ENCODE peak calls at places on chromosomes 13 and 19, in seven cellular contexts. Z, Q, G, V, W, S and H are unnamed samples.

GRCh38 chr13:25752957-25753540 is 298.8 kb downstream of the SHISA2 start:
- DNase-seq in Z (peak; percentile 38), Q (peak; percentile 8), G (peak; percentile 23), V (no peak), W (no peak), S (no peak), H (no peak)

GRCh38 chr13:32309812-32310706 is 5.1 kb downstream of the ZAR1L start:
- DNase-seq in Z (no peak), Q (no peak), G (no peak), V (no peak), W (peak; percentile 63), S (no peak), H (no peak)

GRCh38 chr19:34178276-34178614 is 5.9 kb downstream of the LSM14A start:
- DNase-seq in Z (no peak), Q (no peak), G (no peak), V (no peak), W (no peak), S (no peak), H (no peak)

GRCh38 chr19:40719414-40719894 is 2.5 kb downstream of the ITPKC start:
- DNase-seq in Z (no peak), Q (no peak), G (no peak), V (no peak), W (no peak), S (no peak), H (no peak)

GRCh38 chr13:44746690-44747089 is 170.6 kb upstream of the TSC22D1 start:
- DNase-seq in Z (no peak), Q (no peak), G (no peak), V (no peak), W (no peak), S (no peak), H (no peak)

GRCh38 chr13:98556968-98557591 is 19.8 kb downstream of the STK24 start:
- DNase-seq in Z (no peak), Q (no peak), G (no peak), V (peak; percentile 31), W (no peak), S (no peak), H (peak; percentile 79)

GRCh38 chr13:31101511-31102170 is 60.1 kb downstream of the HSPH1 start:
- DNase-seq in Z (no peak), Q (no peak), G (no peak), V (no peak), W (no peak), S (no peak), H (no peak)

GRCh38 chr13:45468676-45469075 is 3.9 kb downstream of the COG3 start:
- DNase-seq in Z (no peak), Q (no peak), G (no peak), V (no peak), W (no peak), S (no peak), H (no peak)

GRCh38 chr19:19061491-19061890 is 2.3 kb upstream of the SLC25A42 start:
- DNase-seq in Z (no peak), Q (no peak), G (no peak), V (no peak), W (peak; percentile 5), S (no peak), H (no peak)

GRCh38 chr13:100269837-100270236 is 180.9 kb downstream of the PCCA start:
- DNase-seq in Z (no peak), Q (no peak), G (no peak), V (no peak), W (peak; percentile 87), S (no peak), H (no peak)

GRCh38 chr13:93496985-93497673 is 270.5 kb downstream of the GPC6 start:
- DNase-seq in Z (no peak), Q (no peak), G (no peak), V (no peak), W (no peak), S (no peak), H (no peak)

GRCh38 chr19:51479531-51480331 is 1.4 kb downstream of the CEACAM18 start:
- DNase-seq in Z (no peak), Q (peak; percentile 20), G (no peak), V (peak; percentile 18), W (no peak), S (peak; percentile 41), H (no peak)

GRCh38 chr19:16518483-16519229 is 22.5 kb downstream of the C19orf44 start:
- DNase-seq in Z (no peak), Q (no peak), G (no peak), V (no peak), W (no peak), S (no peak), H (no peak)

GRCh38 chr13:113105032-113105993 is at the start of gene F7:
- DNase-seq in Z (no peak), Q (no peak), G (no peak), V (no peak), W (no peak), S (no peak), H (no peak)

GRCh38 chr13:51942189-51942588 is 69.1 kb downstream of the ATP7B start:
- DNase-seq in Z (no peak), Q (no peak), G (no peak), V (peak; percentile 10), W (no peak), S (no peak), H (peak; percentile 69)

GRCh38 chr19:19034204-19034624 is 811 bp downstream of the ARMC6 start:
- DNase-seq in Z (peak; percentile 15), Q (peak; percentile 60), G (no peak), V (peak; percentile 79), W (peak; percentile 25), S (peak; percentile 77), H (peak; percentile 90)

GRCh38 chr13:114132419-114133121 is at the start of gene RASA3:
- DNase-seq in Z (peak; percentile 43), Q (peak; percentile 63), G (no peak), V (peak; percentile 76), W (peak; percentile 63), S (peak; percentile 75), H (peak; percentile 87)

GRCh38 chr19:13796301-13797057 is 1.2 kb downstream of the ZSWIM4 start:
- DNase-seq in Z (peak; percentile 89), Q (no peak), G (peak; percentile 77), V (no peak), W (no peak), S (no peak), H (no peak)

GRCh38 chr19:49766007-49766937 is 529 bp upstream of the AP2A1 start:
- DNase-seq in Z (peak; percentile 99), Q (peak; percentile 98), G (peak; percentile 94), V (peak; percentile 98), W (peak; percentile 100), S (peak; percentile 98), H (peak; percentile 99)

GRCh38 chr19:13169769-13170168 is 19.6 kb downstream of the IER2 start:
- DNase-seq in Z (no peak), Q (no peak), G (no peak), V (no peak), W (no peak), S (no peak), H (no peak)

GRCh38 chr13:45796421-45796960 is 55.1 kb downstream of the SIAH3 start:
- DNase-seq in Z (no peak), Q (no peak), G (no peak), V (no peak), W (no peak), S (no peak), H (no peak)

GRCh38 chr13:42474954-42475353 is 99.0 kb upstream of the TNFSF11 start:
- DNase-seq in Z (no peak), Q (no peak), G (no peak), V (peak; percentile 34), W (no peak), S (peak; percentile 55), H (peak; percentile 69)

GRCh38 chr19:45322311-45322710 is 364 bp downstream of the CKM start:
- DNase-seq in Z (no peak), Q (no peak), G (no peak), V (no peak), W (no peak), S (no peak), H (no peak)

GRCh38 chr19:17753976-17754375 is 2.7 kb downstream of the FCHO1 start:
- DNase-seq in Z (no peak), Q (no peak), G (no peak), V (no peak), W (peak; percentile 94), S (no peak), H (no peak)

GRCh38 chr19:54521022-54521859 is 18.6 kb downstream of the LAIR2 start:
- DNase-seq in Z (no peak), Q (peak; percentile 15), G (no peak), V (peak; percentile 29), W (peak; percentile 61), S (peak; percentile 9), H (no peak)

GRCh38 chr19:10256551-10256950 is 4.5 kb downstream of the MRPL4 start:
- DNase-seq in Z (no peak), Q (no peak), G (no peak), V (no peak), W (no peak), S (no peak), H (no peak)

GRCh38 chr13:78138756-78139155 is 220.1 kb upstream of the EDNRB start:
- DNase-seq in Z (no peak), Q (no peak), G (no peak), V (no peak), W (no peak), S (no peak), H (no peak)

GRCh38 chr19:6706633-6706958 is 13.9 kb downstream of the C3 start:
- DNase-seq in Z (no peak), Q (no peak), G (no peak), V (no peak), W (no peak), S (no peak), H (no peak)

GRCh38 chr13:37407156-37407555 is 191.4 kb downstream of the POSTN start:
- DNase-seq in Z (no peak), Q (no peak), G (no peak), V (no peak), W (no peak), S (no peak), H (no peak)